ENCODE peak calls at places on chromosomes 7 and 10, in five cellular contexts. W is Peyer's patch; N is AG09309; T is hepatocyte; Y is naive thymus-derived CD8-positive, alpha-beta T cell. D is an unnamed sample.

GRCh38 chr7:38141187-38141586 is 36.9 kb upstream of the STARD3NL start:
- DNase-seq in W (no peak), N (no peak), T (no peak), Y (no peak), D (no peak)

GRCh38 chr10:101012525-101013364 is 13.1 kb downstream of the LZTS2 start:
- DNase-seq in W (peak; percentile 86), N (no peak), T (peak; percentile 92), Y (peak; percentile 73), D (peak; percentile 89)

GRCh38 chr7:98346515-98347069 is 54.3 kb downstream of the BAIAP2L1 start:
- DNase-seq in W (no peak), N (no peak), T (no peak), Y (no peak), D (no peak)

GRCh38 chr10:98446121-98446655 is 547 bp downstream of the HPS1 start:
- DNase-seq in W (no peak), N (no peak), T (peak; percentile 53), Y (no peak), D (no peak)

GRCh38 chr10:86648706-86649426 is 5.5 kb upstream of the OPN4 start:
- DNase-seq in W (peak; percentile 48), N (peak; percentile 59), T (peak; percentile 78), Y (no peak), D (no peak)

GRCh38 chr10:102152545-102152890 is 329 bp downstream of the NOLC1 start:
- DNase-seq in W (no peak), N (no peak), T (peak; percentile 31), Y (no peak), D (no peak)

GRCh38 chr7:15323545-15323944 is 238.3 kb downstream of the AGMO start:
- DNase-seq in W (no peak), N (no peak), T (no peak), Y (no peak), D (no peak)

GRCh38 chr7:111410899-111411298 is 151.4 kb downstream of the IMMP2L start:
- DNase-seq in W (no peak), N (no peak), T (no peak), Y (no peak), D (no peak)

GRCh38 chr7:22786290-22786932 is 36.2 kb downstream of the TOMM7 start:
- DNase-seq in W (no peak), N (no peak), T (peak; percentile 72), Y (no peak), D (peak; percentile 5)

GRCh38 chr7:80087051-80087767 is 47.4 kb upstream of the GNAI1 start:
- DNase-seq in W (no peak), N (no peak), T (no peak), Y (no peak), D (no peak)

GRCh38 chr7:106626376-106627293 is 34.3 kb downstream of the CCDC71L start:
- DNase-seq in W (no peak), N (no peak), T (peak; percentile 36), Y (no peak), D (no peak)

D was measured in NCI-H1694 treated with DMSO at 0.1 percent for 48 hours.